ENCODE peak calls at places on chromosomes 4 and X, in ten cellular contexts. One of them, this sample, is unnamed.

GRCh38 chrX:54714424-54714823 is 83.6 kb downstream of the ITIH6 start:
- DNase-seq in head of caudate nucleus: no peak
- DNase-seq in activated naive CD8-positive, alpha-beta T cell treated with anti-CD3 and anti-CD28 coated beads, Interleukin-2, amount 50 U/mL, for 16 hours: no peak
- DNase-seq in activated CD4-positive, alpha-beta T cell treated with anti-CD3 and anti-CD28 coated beads, Interleukin-2, amount 10 ng/mL, durations not matched to agents 7 days and 5 days: no peak
- DNase-seq in NCI-H345: no peak
- DNase-seq in HTR-8/SVneo: no peak
- DNase-seq in choroid plexus epithelial cell: no peak
- DNase-seq in A673: no peak
- DNase-seq in foreskin fibroblast: no peak
- DNase-seq in T follicular helper cell: no peak
- DNase-seq in this sample: no peak

GRCh38 chr4:82791179-82791578 is 7.4 kb downstream of the SCD5 start:
- DNase-seq in NCI-H345: no peak
- DNase-seq in activated naive CD8-positive, alpha-beta T cell treated with anti-CD3 and anti-CD28 coated beads, Interleukin-2, amount 50 U/mL, for 16 hours: no peak
- DNase-seq in T follicular helper cell: no peak
- DNase-seq in HTR-8/SVneo: no peak
- DNase-seq in A673: no peak
- DNase-seq in choroid plexus epithelial cell: no peak
- DNase-seq in activated CD4-positive, alpha-beta T cell treated with anti-CD3 and anti-CD28 coated beads, Interleukin-2, amount 10 ng/mL, durations not matched to agents 7 days and 5 days: no peak
- DNase-seq in head of caudate nucleus: no peak
- DNase-seq in foreskin fibroblast: no peak
- DNase-seq in this sample: no peak

GRCh38 chr4:52843958-52844357 is 18.2 kb upstream of the RASL11B start:
- DNase-seq in foreskin fibroblast: no peak
- DNase-seq in choroid plexus epithelial cell: no peak
- DNase-seq in activated naive CD8-positive, alpha-beta T cell treated with anti-CD3 and anti-CD28 coated beads, Interleukin-2, amount 50 U/mL, for 16 hours: no peak
- DNase-seq in A673: no peak
- DNase-seq in head of caudate nucleus: peak; percentile 40
- DNase-seq in HTR-8/SVneo: no peak
- DNase-seq in NCI-H345: no peak
- DNase-seq in activated CD4-positive, alpha-beta T cell treated with anti-CD3 and anti-CD28 coated beads, Interleukin-2, amount 10 ng/mL, durations not matched to agents 7 days and 5 days: no peak
- DNase-seq in T follicular helper cell: no peak
- DNase-seq in this sample: no peak

GRCh38 chr4:6987566-6987920 is 55.6 kb upstream of the TADA2B start:
- DNase-seq in activated naive CD8-positive, alpha-beta T cell treated with anti-CD3 and anti-CD28 coated beads, Interleukin-2, amount 50 U/mL, for 16 hours: no peak
- DNase-seq in choroid plexus epithelial cell: peak; percentile 40
- DNase-seq in activated CD4-positive, alpha-beta T cell treated with anti-CD3 and anti-CD28 coated beads, Interleukin-2, amount 10 ng/mL, durations not matched to agents 7 days and 5 days: no peak
- DNase-seq in T follicular helper cell: no peak
- DNase-seq in foreskin fibroblast: peak; percentile 68
- DNase-seq in HTR-8/SVneo: no peak
- DNase-seq in A673: no peak
- DNase-seq in head of caudate nucleus: no peak
- DNase-seq in NCI-H345: peak; percentile 30
- DNase-seq in this sample: no peak

GRCh38 chr4:140357868-140358267 is 15.6 kb upstream of the SCOC start:
- DNase-seq in HTR-8/SVneo: no peak
- DNase-seq in head of caudate nucleus: no peak
- DNase-seq in activated naive CD8-positive, alpha-beta T cell treated with anti-CD3 and anti-CD28 coated beads, Interleukin-2, amount 50 U/mL, for 16 hours: no peak
- DNase-seq in NCI-H345: no peak
- DNase-seq in T follicular helper cell: no peak
- DNase-seq in foreskin fibroblast: no peak
- DNase-seq in A673: no peak
- DNase-seq in choroid plexus epithelial cell: no peak
- DNase-seq in activated CD4-positive, alpha-beta T cell treated with anti-CD3 and anti-CD28 coated beads, Interleukin-2, amount 10 ng/mL, durations not matched to agents 7 days and 5 days: no peak
- DNase-seq in this sample: no peak

GRCh38 chr4:98959411-98959810 is 30.5 kb upstream of the EIF4E start:
- DNase-seq in A673: no peak
- DNase-seq in head of caudate nucleus: no peak
- DNase-seq in activated naive CD8-positive, alpha-beta T cell treated with anti-CD3 and anti-CD28 coated beads, Interleukin-2, amount 50 U/mL, for 16 hours: no peak
- DNase-seq in NCI-H345: no peak
- DNase-seq in foreskin fibroblast: no peak
- DNase-seq in T follicular helper cell: no peak
- DNase-seq in activated CD4-positive, alpha-beta T cell treated with anti-CD3 and anti-CD28 coated beads, Interleukin-2, amount 10 ng/mL, durations not matched to agents 7 days and 5 days: no peak
- DNase-seq in HTR-8/SVneo: no peak
- DNase-seq in choroid plexus epithelial cell: no peak
- DNase-seq in this sample: no peak

GRCh38 chr4:167234388-167234881 is at the start of gene SPOCK3:
- DNase-seq in NCI-H345: peak; percentile 34
- DNase-seq in activated naive CD8-positive, alpha-beta T cell treated with anti-CD3 and anti-CD28 coated beads, Interleukin-2, amount 50 U/mL, for 16 hours: no peak
- DNase-seq in foreskin fibroblast: peak; percentile 66
- DNase-seq in choroid plexus epithelial cell: peak; percentile 37
- DNase-seq in A673: peak; percentile 31
- DNase-seq in HTR-8/SVneo: peak; percentile 36
- DNase-seq in head of caudate nucleus: peak; percentile 87
- DNase-seq in activated CD4-positive, alpha-beta T cell treated with anti-CD3 and anti-CD28 coated beads, Interleukin-2, amount 10 ng/mL, durations not matched to agents 7 days and 5 days: peak; percentile 6
- DNase-seq in T follicular helper cell: no peak
- DNase-seq in this sample: peak; percentile 9

GRCh38 chr4:164904941-164905340 is 28.0 kb downstream of the APELA start:
- DNase-seq in NCI-H345: no peak
- DNase-seq in HTR-8/SVneo: no peak
- DNase-seq in activated naive CD8-positive, alpha-beta T cell treated with anti-CD3 and anti-CD28 coated beads, Interleukin-2, amount 50 U/mL, for 16 hours: no peak
- DNase-seq in activated CD4-positive, alpha-beta T cell treated with anti-CD3 and anti-CD28 coated beads, Interleukin-2, amount 10 ng/mL, durations not matched to agents 7 days and 5 days: no peak
- DNase-seq in head of caudate nucleus: no peak
- DNase-seq in foreskin fibroblast: no peak
- DNase-seq in T follicular helper cell: no peak
- DNase-seq in A673: no peak
- DNase-seq in choroid plexus epithelial cell: no peak
- DNase-seq in this sample: no peak

GRCh38 chr4:168723020-168723419 is 226.2 kb downstream of the PALLD start:
- DNase-seq in T follicular helper cell: no peak
- DNase-seq in foreskin fibroblast: peak; percentile 73
- DNase-seq in HTR-8/SVneo: no peak
- DNase-seq in NCI-H345: no peak
- DNase-seq in choroid plexus epithelial cell: peak; percentile 82
- DNase-seq in activated naive CD8-positive, alpha-beta T cell treated with anti-CD3 and anti-CD28 coated beads, Interleukin-2, amount 50 U/mL, for 16 hours: no peak
- DNase-seq in activated CD4-positive, alpha-beta T cell treated with anti-CD3 and anti-CD28 coated beads, Interleukin-2, amount 10 ng/mL, durations not matched to agents 7 days and 5 days: no peak
- DNase-seq in A673: no peak
- DNase-seq in head of caudate nucleus: no peak
- DNase-seq in this sample: no peak

GRCh38 chr4:89829470-89830138 is 7.4 kb downstream of the SNCA start:
- DNase-seq in A673: no peak
- DNase-seq in HTR-8/SVneo: no peak
- DNase-seq in activated naive CD8-positive, alpha-beta T cell treated with anti-CD3 and anti-CD28 coated beads, Interleukin-2, amount 50 U/mL, for 16 hours: no peak
- DNase-seq in T follicular helper cell: no peak
- DNase-seq in foreskin fibroblast: peak; percentile 39
- DNase-seq in choroid plexus epithelial cell: peak; percentile 61
- DNase-seq in head of caudate nucleus: peak; percentile 65
- DNase-seq in activated CD4-positive, alpha-beta T cell treated with anti-CD3 and anti-CD28 coated beads, Interleukin-2, amount 10 ng/mL, durations not matched to agents 7 days and 5 days: peak; percentile 55
- DNase-seq in NCI-H345: no peak
- DNase-seq in this sample: peak; percentile 68

GRCh38 chr4:97994765-97995465 is 148.4 kb downstream of the STPG2 start:
- DNase-seq in foreskin fibroblast: no peak
- DNase-seq in T follicular helper cell: no peak
- DNase-seq in A673: no peak
- DNase-seq in activated CD4-positive, alpha-beta T cell treated with anti-CD3 and anti-CD28 coated beads, Interleukin-2, amount 10 ng/mL, durations not matched to agents 7 days and 5 days: no peak
- DNase-seq in NCI-H345: no peak
- DNase-seq in HTR-8/SVneo: no peak
- DNase-seq in activated naive CD8-positive, alpha-beta T cell treated with anti-CD3 and anti-CD28 coated beads, Interleukin-2, amount 50 U/mL, for 16 hours: no peak
- DNase-seq in head of caudate nucleus: no peak
- DNase-seq in choroid plexus epithelial cell: no peak
- DNase-seq in this sample: no peak

GRCh38 chr4:83862471-83862870 is 326.6 kb downstream of the GPAT3 start:
- DNase-seq in A673: no peak
- DNase-seq in head of caudate nucleus: no peak
- DNase-seq in HTR-8/SVneo: no peak
- DNase-seq in foreskin fibroblast: no peak
- DNase-seq in activated naive CD8-positive, alpha-beta T cell treated with anti-CD3 and anti-CD28 coated beads, Interleukin-2, amount 50 U/mL, for 16 hours: no peak
- DNase-seq in activated CD4-positive, alpha-beta T cell treated with anti-CD3 and anti-CD28 coated beads, Interleukin-2, amount 10 ng/mL, durations not matched to agents 7 days and 5 days: no peak
- DNase-seq in NCI-H345: no peak
- DNase-seq in choroid plexus epithelial cell: peak; percentile 83
- DNase-seq in T follicular helper cell: no peak
- DNase-seq in this sample: no peak

GRCh38 chr4:168318266-168318895 is at the start of gene DDX60:
- DNase-seq in head of caudate nucleus: peak; percentile 55
- DNase-seq in choroid plexus epithelial cell: peak; percentile 86
- DNase-seq in foreskin fibroblast: peak; percentile 81
- DNase-seq in activated naive CD8-positive, alpha-beta T cell treated with anti-CD3 and anti-CD28 coated beads, Interleukin-2, amount 50 U/mL, for 16 hours: peak; percentile 61
- DNase-seq in A673: peak; percentile 75
- DNase-seq in T follicular helper cell: peak; percentile 76
- DNase-seq in activated CD4-positive, alpha-beta T cell treated with anti-CD3 and anti-CD28 coated beads, Interleukin-2, amount 10 ng/mL, durations not matched to agents 7 days and 5 days: peak; percentile 94
- DNase-seq in NCI-H345: peak; percentile 62
- DNase-seq in HTR-8/SVneo: peak; percentile 67
- DNase-seq in this sample: peak; percentile 89

GRCh38 chr4:37839426-37839825 is 12.9 kb downstream of the PGM2 start:
- DNase-seq in choroid plexus epithelial cell: no peak
- DNase-seq in head of caudate nucleus: no peak
- DNase-seq in activated CD4-positive, alpha-beta T cell treated with anti-CD3 and anti-CD28 coated beads, Interleukin-2, amount 10 ng/mL, durations not matched to agents 7 days and 5 days: no peak
- DNase-seq in A673: no peak
- DNase-seq in HTR-8/SVneo: no peak
- DNase-seq in NCI-H345: no peak
- DNase-seq in activated naive CD8-positive, alpha-beta T cell treated with anti-CD3 and anti-CD28 coated beads, Interleukin-2, amount 50 U/mL, for 16 hours: no peak
- DNase-seq in T follicular helper cell: no peak
- DNase-seq in foreskin fibroblast: no peak
- DNase-seq in this sample: no peak

GRCh38 chr4:182918791-182919302 is 1.7 kb upstream of the DCTD start:
- DNase-seq in T follicular helper cell: no peak
- DNase-seq in activated CD4-positive, alpha-beta T cell treated with anti-CD3 and anti-CD28 coated beads, Interleukin-2, amount 10 ng/mL, durations not matched to agents 7 days and 5 days: peak; percentile 24
- DNase-seq in NCI-H345: no peak
- DNase-seq in activated naive CD8-positive, alpha-beta T cell treated with anti-CD3 and anti-CD28 coated beads, Interleukin-2, amount 50 U/mL, for 16 hours: no peak
- DNase-seq in HTR-8/SVneo: no peak
- DNase-seq in foreskin fibroblast: no peak
- DNase-seq in head of caudate nucleus: no peak
- DNase-seq in A673: no peak
- DNase-seq in choroid plexus epithelial cell: peak; percentile 54
- DNase-seq in this sample: peak; percentile 67

GRCh38 chr4:145719752-145720624 is 40.0 kb downstream of the C4orf51 start:
- DNase-seq in T follicular helper cell: no peak
- DNase-seq in choroid plexus epithelial cell: no peak
- DNase-seq in activated naive CD8-positive, alpha-beta T cell treated with anti-CD3 and anti-CD28 coated beads, Interleukin-2, amount 50 U/mL, for 16 hours: no peak
- DNase-seq in HTR-8/SVneo: no peak
- DNase-seq in activated CD4-positive, alpha-beta T cell treated with anti-CD3 and anti-CD28 coated beads, Interleukin-2, amount 10 ng/mL, durations not matched to agents 7 days and 5 days: peak; percentile 37
- DNase-seq in foreskin fibroblast: no peak
- DNase-seq in A673: no peak
- DNase-seq in NCI-H345: peak; percentile 28
- DNase-seq in head of caudate nucleus: no peak
- DNase-seq in this sample: peak; percentile 76

GRCh38 chr4:37674446-37674845 is 11.7 kb downstream of the RELL1 start:
- DNase-seq in HTR-8/SVneo: no peak
- DNase-seq in foreskin fibroblast: peak; percentile 46
- DNase-seq in T follicular helper cell: no peak
- DNase-seq in choroid plexus epithelial cell: no peak
- DNase-seq in activated CD4-positive, alpha-beta T cell treated with anti-CD3 and anti-CD28 coated beads, Interleukin-2, amount 10 ng/mL, durations not matched to agents 7 days and 5 days: no peak
- DNase-seq in head of caudate nucleus: no peak
- DNase-seq in A673: peak; percentile 50
- DNase-seq in activated naive CD8-positive, alpha-beta T cell treated with anti-CD3 and anti-CD28 coated beads, Interleukin-2, amount 50 U/mL, for 16 hours: no peak
- DNase-seq in NCI-H345: no peak
- DNase-seq in this sample: no peak

GRCh38 chrX:69503228-69503834 is 795 bp upstream of the NALF2 start:
- DNase-seq in activated CD4-positive, alpha-beta T cell treated with anti-CD3 and anti-CD28 coated beads, Interleukin-2, amount 10 ng/mL, durations not matched to agents 7 days and 5 days: peak; percentile 6
- DNase-seq in NCI-H345: peak; percentile 78
- DNase-seq in A673: peak; percentile 49
- DNase-seq in T follicular helper cell: no peak
- DNase-seq in choroid plexus epithelial cell: no peak
- DNase-seq in head of caudate nucleus: peak; percentile 41
- DNase-seq in activated naive CD8-positive, alpha-beta T cell treated with anti-CD3 and anti-CD28 coated beads, Interleukin-2, amount 50 U/mL, for 16 hours: no peak
- DNase-seq in HTR-8/SVneo: no peak
- DNase-seq in foreskin fibroblast: no peak
- DNase-seq in this sample: no peak

GRCh38 chr4:174595141-174595929 is 73.0 kb upstream of the HPGD start:
- DNase-seq in activated naive CD8-positive, alpha-beta T cell treated with anti-CD3 and anti-CD28 coated beads, Interleukin-2, amount 50 U/mL, for 16 hours: no peak
- DNase-seq in activated CD4-positive, alpha-beta T cell treated with anti-CD3 and anti-CD28 coated beads, Interleukin-2, amount 10 ng/mL, durations not matched to agents 7 days and 5 days: no peak
- DNase-seq in HTR-8/SVneo: no peak
- DNase-seq in NCI-H345: no peak
- DNase-seq in choroid plexus epithelial cell: no peak
- DNase-seq in A673: no peak
- DNase-seq in head of caudate nucleus: no peak
- DNase-seq in foreskin fibroblast: no peak
- DNase-seq in T follicular helper cell: no peak
- DNase-seq in this sample: no peak

GRCh38 chr4:152831416-152831815 is 51.7 kb downstream of the ARFIP1 start:
- DNase-seq in activated CD4-positive, alpha-beta T cell treated with anti-CD3 and anti-CD28 coated beads, Interleukin-2, amount 10 ng/mL, durations not matched to agents 7 days and 5 days: no peak
- DNase-seq in A673: no peak
- DNase-seq in T follicular helper cell: no peak
- DNase-seq in NCI-H345: no peak
- DNase-seq in foreskin fibroblast: peak; percentile 11
- DNase-seq in head of caudate nucleus: no peak
- DNase-seq in choroid plexus epithelial cell: no peak
- DNase-seq in activated naive CD8-positive, alpha-beta T cell treated with anti-CD3 and anti-CD28 coated beads, Interleukin-2, amount 50 U/mL, for 16 hours: no peak
- DNase-seq in HTR-8/SVneo: no peak
- DNase-seq in this sample: no peak

GRCh38 chrX:9207142-9207541 is 173.2 kb upstream of the FAM9B start:
- DNase-seq in head of caudate nucleus: no peak
- DNase-seq in activated naive CD8-positive, alpha-beta T cell treated with anti-CD3 and anti-CD28 coated beads, Interleukin-2, amount 50 U/mL, for 16 hours: no peak
- DNase-seq in choroid plexus epithelial cell: peak; percentile 21
- DNase-seq in T follicular helper cell: no peak
- DNase-seq in NCI-H345: no peak
- DNase-seq in activated CD4-positive, alpha-beta T cell treated with anti-CD3 and anti-CD28 coated beads, Interleukin-2, amount 10 ng/mL, durations not matched to agents 7 days and 5 days: no peak
- DNase-seq in HTR-8/SVneo: no peak
- DNase-seq in foreskin fibroblast: peak; percentile 17
- DNase-seq in A673: no peak
- DNase-seq in this sample: no peak

GRCh38 chr4:85430697-85431096 is 44.3 kb upstream of the ARHGAP24 start:
- DNase-seq in NCI-H345: no peak
- DNase-seq in A673: no peak
- DNase-seq in activated CD4-positive, alpha-beta T cell treated with anti-CD3 and anti-CD28 coated beads, Interleukin-2, amount 10 ng/mL, durations not matched to agents 7 days and 5 days: no peak
- DNase-seq in HTR-8/SVneo: no peak
- DNase-seq in choroid plexus epithelial cell: no peak
- DNase-seq in activated naive CD8-positive, alpha-beta T cell treated with anti-CD3 and anti-CD28 coated beads, Interleukin-2, amount 50 U/mL, for 16 hours: no peak
- DNase-seq in T follicular helper cell: no peak
- DNase-seq in head of caudate nucleus: no peak
- DNase-seq in foreskin fibroblast: no peak
- DNase-seq in this sample: no peak

GRCh38 chrX:53071064-53071463 is 11.1 kb upstream of the TSPYL2 start:
- DNase-seq in T follicular helper cell: no peak
- DNase-seq in activated CD4-positive, alpha-beta T cell treated with anti-CD3 and anti-CD28 coated beads, Interleukin-2, amount 10 ng/mL, durations not matched to agents 7 days and 5 days: no peak
- DNase-seq in foreskin fibroblast: no peak
- DNase-seq in choroid plexus epithelial cell: no peak
- DNase-seq in HTR-8/SVneo: no peak
- DNase-seq in head of caudate nucleus: no peak
- DNase-seq in NCI-H345: no peak
- DNase-seq in A673: no peak
- DNase-seq in activated naive CD8-positive, alpha-beta T cell treated with anti-CD3 and anti-CD28 coated beads, Interleukin-2, amount 50 U/mL, for 16 hours: no peak
- DNase-seq in this sample: no peak

GRCh38 chr4:97215426-97215825 is 927.9 kb downstream of the STPG2 start:
- DNase-seq in activated CD4-positive, alpha-beta T cell treated with anti-CD3 and anti-CD28 coated beads, Interleukin-2, amount 10 ng/mL, durations not matched to agents 7 days and 5 days: no peak
- DNase-seq in HTR-8/SVneo: no peak
- DNase-seq in head of caudate nucleus: no peak
- DNase-seq in foreskin fibroblast: no peak
- DNase-seq in T follicular helper cell: no peak
- DNase-seq in choroid plexus epithelial cell: no peak
- DNase-seq in activated naive CD8-positive, alpha-beta T cell treated with anti-CD3 and anti-CD28 coated beads, Interleukin-2, amount 50 U/mL, for 16 hours: no peak
- DNase-seq in NCI-H345: no peak
- DNase-seq in A673: no peak
- DNase-seq in this sample: no peak

GRCh38 chr4:87219648-87220093 is 747 bp downstream of the KLHL8 start:
- DNase-seq in foreskin fibroblast: peak; percentile 58
- DNase-seq in NCI-H345: peak; percentile 32
- DNase-seq in A673: no peak
- DNase-seq in activated CD4-positive, alpha-beta T cell treated with anti-CD3 and anti-CD28 coated beads, Interleukin-2, amount 10 ng/mL, durations not matched to agents 7 days and 5 days: peak; percentile 58
- DNase-seq in choroid plexus epithelial cell: peak; percentile 72
- DNase-seq in HTR-8/SVneo: no peak
- DNase-seq in T follicular helper cell: peak; percentile 15
- DNase-seq in head of caudate nucleus: peak; percentile 58
- DNase-seq in activated naive CD8-positive, alpha-beta T cell treated with anti-CD3 and anti-CD28 coated beads, Interleukin-2, amount 50 U/mL, for 16 hours: no peak
- DNase-seq in this sample: peak; percentile 65

GRCh38 chrX:10022273-10022541 is 55.0 kb downstream of the CLDN34 start:
- DNase-seq in T follicular helper cell: no peak
- DNase-seq in activated CD4-positive, alpha-beta T cell treated with anti-CD3 and anti-CD28 coated beads, Interleukin-2, amount 10 ng/mL, durations not matched to agents 7 days and 5 days: no peak
- DNase-seq in head of caudate nucleus: no peak
- DNase-seq in activated naive CD8-positive, alpha-beta T cell treated with anti-CD3 and anti-CD28 coated beads, Interleukin-2, amount 50 U/mL, for 16 hours: no peak
- DNase-seq in foreskin fibroblast: no peak
- DNase-seq in choroid plexus epithelial cell: no peak
- DNase-seq in A673: no peak
- DNase-seq in HTR-8/SVneo: no peak
- DNase-seq in NCI-H345: no peak
- DNase-seq in this sample: no peak

GRCh38 chr4:83082777-83083176 is 31.8 kb downstream of the PLAC8 start:
- DNase-seq in head of caudate nucleus: no peak
- DNase-seq in HTR-8/SVneo: no peak
- DNase-seq in activated CD4-positive, alpha-beta T cell treated with anti-CD3 and anti-CD28 coated beads, Interleukin-2, amount 10 ng/mL, durations not matched to agents 7 days and 5 days: no peak
- DNase-seq in A673: no peak
- DNase-seq in T follicular helper cell: no peak
- DNase-seq in activated naive CD8-positive, alpha-beta T cell treated with anti-CD3 and anti-CD28 coated beads, Interleukin-2, amount 50 U/mL, for 16 hours: no peak
- DNase-seq in foreskin fibroblast: no peak
- DNase-seq in choroid plexus epithelial cell: no peak
- DNase-seq in NCI-H345: no peak
- DNase-seq in this sample: no peak

GRCh38 chr4:13522282-13523104 is 21.8 kb downstream of the NKX3-2 start:
- DNase-seq in activated CD4-positive, alpha-beta T cell treated with anti-CD3 and anti-CD28 coated beads, Interleukin-2, amount 10 ng/mL, durations not matched to agents 7 days and 5 days: no peak
- DNase-seq in T follicular helper cell: no peak
- DNase-seq in head of caudate nucleus: no peak
- DNase-seq in A673: no peak
- DNase-seq in NCI-H345: no peak
- DNase-seq in HTR-8/SVneo: no peak
- DNase-seq in foreskin fibroblast: peak; percentile 14
- DNase-seq in choroid plexus epithelial cell: no peak
- DNase-seq in activated naive CD8-positive, alpha-beta T cell treated with anti-CD3 and anti-CD28 coated beads, Interleukin-2, amount 50 U/mL, for 16 hours: no peak
- DNase-seq in this sample: peak; percentile 41